ENCODE peak calls at places on chromosomes 6 and 20, in seven cellular contexts. V is H9, A is trophoblast cell, G is H1, Y is mesendoderm, Z is neuronal stem cell, L is IMR-90. U is an unnamed sample.

GRCh38 chr6:1109134-1109533 is 202.8 kb upstream of the FOXQ1 start:
- DNase-seq in V (no peak), A (no peak), G (no peak), Y (no peak), Z (no peak), L (no peak), U (no peak)

GRCh38 chr6:122616877-122617276 is 6.7 kb downstream of the PKIB start:
- DNase-seq in V (no peak), A (no peak), G (no peak), Y (no peak), Z (no peak), L (no peak), U (no peak)

GRCh38 chr6:113953346-113953745 is 17.6 kb downstream of the HDAC2 start:
- DNase-seq in V (no peak), A (no peak), G (no peak), Y (no peak), Z (no peak), L (peak), U (no peak)

GRCh38 chr20:58710481-58711265 is 18.1 kb downstream of the NPEPL1 start:
- DNase-seq in V (peak), A (no peak), G (peak), Y (no peak), Z (no peak), L (no peak), U (no peak)

GRCh38 chr6:46302176-46302575 is 131.4 kb upstream of the ENPP5 start:
- DNase-seq in V (no peak), A (no peak), G (no peak), Y (no peak), Z (no peak), L (no peak), U (no peak)

GRCh38 chr6:151269318-151269995 is 29.7 kb downstream of the AKAP12 start:
- DNase-seq in V (no peak), A (no peak), G (no peak), Y (no peak), Z (no peak), L (peak), U (peak)

GRCh38 chr6:13417431-13417830 is 70.0 kb downstream of the GFOD1 start:
- DNase-seq in V (no peak), A (no peak), G (no peak), Y (no peak), Z (no peak), L (no peak), U (no peak)

GRCh38 chr6:161038229-161039003 is 46.8 kb downstream of the MAP3K4 start:
- DNase-seq in V (no peak), A (peak), G (no peak), Y (no peak), Z (no peak), L (peak), U (peak)

GRCh38 chr20:17505664-17506517 is 25.3 kb downstream of the BFSP1 start:
- DNase-seq in V (no peak), A (peak), G (no peak), Y (peak), Z (no peak), L (peak), U (peak)

GRCh38 chr6:24768361-24768760 is 6.4 kb upstream of the GMNN start:
- DNase-seq in V (no peak), A (no peak), G (no peak), Y (no peak), Z (no peak), L (peak), U (no peak)

GRCh38 chr20:57211949-57212889 is 54.2 kb downstream of the BMP7 start:
- DNase-seq in V (peak), A (peak), G (peak), Y (peak), Z (peak), L (peak), U (peak)

GRCh38 chr6:145147559-145147958 is 587.8 kb downstream of the EPM2A start:
- DNase-seq in V (no peak), A (no peak), G (no peak), Y (no peak), Z (no peak), L (peak), U (peak)

GRCh38 chr6:162442675-162443074 is 284.9 kb downstream of the PRKN start:
- DNase-seq in V (peak), A (no peak), G (peak), Y (peak), Z (peak), L (no peak), U (peak)

GRCh38 chr20:16472045-16472872 is 101.0 kb downstream of the KIF16B start:
- DNase-seq in V (no peak), A (peak), G (no peak), Y (peak), Z (no peak), L (peak), U (peak)

GRCh38 chr20:3003416-3003815 is 40.0 kb upstream of the GNRH2 start:
- DNase-seq in V (no peak), A (no peak), G (no peak), Y (no peak), Z (no peak), L (no peak), U (no peak)

GRCh38 chr6:165515963-165516624 is 146.9 kb downstream of the PDE10A start:
- DNase-seq in V (no peak), A (no peak), G (no peak), Y (no peak), Z (no peak), L (peak), U (peak)

GRCh38 chr20:33211817-33212424 is 5.2 kb upstream of the BPIFA3 start:
- DNase-seq in V (peak), A (peak), G (peak), Y (peak), Z (peak), L (peak), U (peak)

GRCh38 chr20:58622671-58623578 is 28.2 kb upstream of the STX16 start:
- DNase-seq in V (no peak), A (no peak), G (no peak), Y (no peak), Z (no peak), L (peak), U (peak)

GRCh38 chr6:167529684-167530335 is 204.9 kb downstream of the TTLL2 start:
- DNase-seq in V (no peak), A (no peak), G (no peak), Y (no peak), Z (no peak), L (no peak), U (no peak)

GRCh38 chr6:11815231-11815630 is 36.6 kb upstream of the ADTRP start:
- DNase-seq in V (no peak), A (peak), G (no peak), Y (no peak), Z (no peak), L (peak), U (peak)

GRCh38 chr6:42370323-42370985 is 81.3 kb downstream of the TRERF1 start:
- DNase-seq in V (no peak), A (no peak), G (no peak), Y (no peak), Z (no peak), L (no peak), U (no peak)

GRCh38 chr6:71268710-71269437 is 19.7 kb upstream of the OGFRL1 start:
- DNase-seq in V (no peak), A (no peak), G (no peak), Y (no peak), Z (no peak), L (no peak), U (no peak)

GRCh38 chr6:106820412-106820852 is 154.1 kb downstream of the CD24 start:
- DNase-seq in V (no peak), A (peak), G (no peak), Y (peak), Z (no peak), L (peak), U (peak)

GRCh38 chr6:119243657-119244056 is 105.9 kb downstream of the MAN1A1 start:
- DNase-seq in V (no peak), A (no peak), G (no peak), Y (no peak), Z (no peak), L (no peak), U (no peak)

GRCh38 chr6:140319209-140319608 is 944.8 kb upstream of the CITED2 start:
- DNase-seq in V (no peak), A (no peak), G (no peak), Y (no peak), Z (no peak), L (peak), U (peak)

GRCh38 chr6:134004714-134005113 is 47.7 kb downstream of the SLC2A12 start:
- DNase-seq in V (no peak), A (no peak), G (no peak), Y (no peak), Z (no peak), L (peak), U (no peak)

GRCh38 chr6:134010400-134010799 is 42.0 kb downstream of the SLC2A12 start:
- DNase-seq in V (no peak), A (no peak), G (no peak), Y (no peak), Z (no peak), L (no peak), U (no peak)

GRCh38 chr6:134005824-134006223 is 46.6 kb downstream of the SLC2A12 start:
- DNase-seq in V (no peak), A (no peak), G (no peak), Y (no peak), Z (no peak), L (no peak), U (no peak)

GRCh38 chr6:134009876-134010275 is 42.5 kb downstream of the SLC2A12 start:
- DNase-seq in V (no peak), A (no peak), G (no peak), Y (no peak), Z (no peak), L (no peak), U (no peak)

GRCh38 chr6:134007077-134007476 is 45.3 kb downstream of the SLC2A12 start:
- DNase-seq in V (no peak), A (no peak), G (no peak), Y (no peak), Z (no peak), L (no peak), U (no peak)
- H2BK120ac ChIP-seq in V (no peak), A (no peak), G (no peak), Y (no peak), Z (peak), L (no peak), U (no peak)

DNA sequence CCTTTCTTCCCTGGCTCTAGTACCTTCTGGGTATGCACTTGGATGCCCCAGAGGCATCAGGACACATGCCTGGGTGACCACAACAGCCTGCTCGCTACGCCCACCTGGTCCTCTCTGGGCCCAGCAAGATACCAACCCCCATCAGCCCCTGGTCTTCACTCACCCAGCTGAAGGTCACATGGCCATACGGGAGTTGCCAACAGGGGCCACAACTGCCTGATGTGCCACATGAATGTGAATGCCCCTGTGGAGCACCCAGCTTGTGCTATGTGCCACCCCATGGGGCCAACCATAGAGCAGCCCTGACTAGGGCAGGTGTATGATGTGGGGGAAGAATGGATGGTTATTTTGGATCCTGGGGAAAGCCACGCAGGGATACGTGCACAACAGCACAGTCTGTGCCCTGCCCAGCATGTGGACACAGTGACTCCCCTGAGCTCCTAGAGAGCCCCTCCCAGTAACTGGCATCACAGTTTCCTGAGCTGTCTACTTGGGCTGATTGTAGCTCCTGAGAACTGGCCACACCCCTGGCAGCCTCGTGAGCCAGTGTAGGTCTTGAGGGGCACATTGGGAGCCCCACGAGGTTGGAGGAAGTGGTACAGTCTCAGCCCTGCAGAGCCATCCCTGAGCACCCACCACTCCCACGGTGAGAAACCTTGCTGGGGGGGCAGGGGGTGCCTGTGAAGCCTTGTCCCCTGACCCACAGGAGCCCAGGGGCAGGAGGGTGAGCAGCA is 10.5 kb upstream of the PCMTD2 start:
- DNase-seq in V (peak), A (no peak), G (no peak), Y (no peak), Z (no peak), L (no peak), U (no peak)
- H2BK5ac ChIP-seq in V (no peak), A (no peak), G (no peak), Y (no peak), Z (no peak), L (no peak), U (no peak)

DNA sequence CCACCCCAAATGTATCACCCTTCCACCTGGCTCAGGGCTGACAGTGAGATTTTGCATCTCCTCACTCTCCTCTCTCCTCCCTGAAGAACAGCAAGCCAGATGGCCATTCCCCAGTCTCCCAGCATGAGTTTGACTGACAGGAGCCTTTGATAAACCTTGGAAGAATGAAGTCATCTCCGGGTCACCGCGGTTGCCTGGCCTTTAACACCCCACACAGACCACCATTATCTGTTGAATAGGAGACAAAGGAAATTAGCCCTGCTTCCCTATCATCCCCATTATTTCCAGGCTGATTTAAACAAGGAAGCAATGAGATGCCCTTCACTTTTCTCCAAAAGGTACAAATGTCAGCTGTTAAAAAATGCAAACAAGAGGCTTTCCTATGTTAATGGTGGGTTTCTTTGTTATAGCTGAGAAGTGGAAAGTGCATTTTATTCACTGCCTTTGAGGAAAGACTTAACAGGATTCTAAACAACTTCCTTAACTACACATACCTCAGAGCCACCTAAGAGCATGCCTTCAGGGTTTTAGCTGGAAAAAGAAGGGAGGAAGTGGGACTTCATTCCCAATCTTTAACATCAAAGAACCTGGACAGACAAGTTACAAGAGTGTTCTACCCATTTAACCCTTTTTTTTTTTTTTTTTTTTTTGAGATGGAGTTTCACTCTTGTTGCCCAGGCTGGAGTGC is 524.7 kb upstream of the ID4 start:
- DNase-seq in V (peak), A (no peak), G (peak), Y (peak), Z (peak), L (no peak), U (no peak)
- H2BK120ac ChIP-seq in V (no peak), A (no peak), G (no peak), Y (no peak), Z (no peak), L (no peak), U (no peak)

DNA sequence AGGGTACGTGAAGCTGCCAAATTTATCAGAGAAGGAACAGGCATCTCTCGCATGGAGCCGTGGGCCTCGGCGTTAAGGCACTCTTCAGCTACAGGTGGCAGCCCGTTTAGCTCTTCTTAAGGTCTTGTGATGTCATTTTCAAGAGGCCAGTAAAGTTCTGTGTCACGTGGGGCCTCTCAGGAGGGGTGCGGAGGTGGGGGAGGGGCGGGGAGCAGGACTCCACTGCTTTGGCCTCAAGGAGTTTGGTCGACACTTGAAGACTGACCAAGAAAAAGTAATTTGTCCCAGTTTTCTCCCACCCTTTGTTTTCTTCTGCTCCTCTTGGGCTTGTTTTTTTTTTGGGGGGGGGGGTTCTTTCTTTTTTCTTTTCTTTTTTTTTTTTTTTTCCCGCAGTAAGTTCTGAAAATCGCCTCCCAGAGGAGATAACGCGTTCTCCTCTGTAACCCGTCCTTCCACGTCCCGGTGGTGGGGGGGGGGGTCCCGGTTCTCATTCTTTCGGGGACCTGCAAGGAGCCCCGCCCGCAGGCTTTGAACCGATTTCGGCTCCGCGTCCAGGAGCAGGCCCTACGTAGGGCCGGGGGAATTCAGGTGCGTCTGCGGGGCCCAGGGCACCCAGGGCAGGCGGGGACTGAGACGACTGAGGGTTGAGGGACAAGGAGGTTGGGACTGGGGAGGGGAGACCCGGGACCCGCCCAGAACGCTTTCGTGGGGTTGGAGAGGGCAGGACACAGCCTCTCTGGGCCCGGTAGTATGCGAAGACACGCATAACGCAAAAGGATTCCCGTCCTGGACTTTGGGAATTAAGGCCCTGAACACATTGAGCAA is 26.0 kb downstream of the GPX6 start:
- DNase-seq in V (peak), A (peak), G (peak), Y (peak), Z (peak), L (peak), U (peak)
- H2BK5ac ChIP-seq in V (no peak), A (peak), G (no peak), Y (no peak), Z (no peak), L (no peak), U (no peak)

GRCh38 chr20:64000906-64001305 is 20.0 kb downstream of the PRPF6 start:
- DNase-seq in V (no peak), A (no peak), G (no peak), Y (no peak), Z (no peak), L (no peak), U (no peak)

GRCh38 chr20:64006490-64006889 is 25.6 kb downstream of the PRPF6 start:
- DNase-seq in V (no peak), A (no peak), G (no peak), Y (no peak), Z (no peak), L (no peak), U (no peak)

GRCh38 chr20:64003970-64004725 is 23.2 kb downstream of the PRPF6 start:
- DNase-seq in V (no peak), A (no peak), G (no peak), Y (no peak), Z (no peak), L (no peak), U (no peak)

GRCh38 chr20:64005394-64005793 is 24.5 kb downstream of the PRPF6 start:
- DNase-seq in V (no peak), A (no peak), G (no peak), Y (no peak), Z (no peak), L (peak), U (peak)

DNA sequence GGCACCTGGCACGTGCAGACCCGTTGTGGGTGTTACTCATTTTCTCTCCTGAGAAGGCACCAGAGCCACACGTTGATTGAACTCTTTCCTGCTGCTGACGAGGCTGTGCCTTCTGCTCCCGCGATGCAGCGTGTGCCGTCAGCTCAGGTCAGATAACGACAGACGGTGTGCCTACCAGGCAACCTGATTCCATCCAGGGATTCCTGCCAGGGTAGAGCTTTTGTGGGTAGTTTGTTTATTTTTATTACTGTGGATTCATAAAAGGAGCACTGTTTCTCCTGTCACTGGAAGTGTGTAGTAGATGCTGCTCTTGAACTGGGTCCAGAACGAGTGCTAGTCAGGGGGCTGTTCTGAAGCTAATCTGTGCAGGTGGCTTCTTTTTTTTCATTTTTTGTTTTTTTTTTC is 20.7 kb downstream of the PRPF6 start:
- DNase-seq in V (no peak), A (no peak), G (no peak), Y (no peak), Z (no peak), L (peak), U (no peak)
- H2BK120ac ChIP-seq in V (no peak), A (no peak), G (no peak), Y (no peak), Z (no peak), L (no peak), U (no peak)

GRCh38 chr6:43391448-43392031 is 22.1 kb upstream of the ZNF318 start:
- DNase-seq in V (no peak), A (no peak), G (no peak), Y (no peak), Z (no peak), L (no peak), U (peak)

GRCh38 chr6:43389713-43390265 is 20.3 kb upstream of the ZNF318 start:
- DNase-seq in V (no peak), A (no peak), G (no peak), Y (no peak), Z (no peak), L (no peak), U (no peak)

GRCh38 chr6:43383021-43383667 is 13.7 kb upstream of the ZNF318 start:
- DNase-seq in V (no peak), A (no peak), G (no peak), Y (no peak), Z (no peak), L (peak), U (no peak)

GRCh38 chr6:43386492-43386891 is 17.0 kb upstream of the ZNF318 start:
- DNase-seq in V (no peak), A (no peak), G (no peak), Y (no peak), Z (no peak), L (peak), U (no peak)
- H2BK5ac ChIP-seq in V (no peak), A (no peak), G (no peak), Y (no peak), Z (no peak), L (no peak), U (no peak)

GRCh38 chr6:129140571-129140970 is 257.6 kb downstream of the LAMA2 start:
- DNase-seq in V (no peak), A (no peak), G (no peak), Y (no peak), Z (no peak), L (peak), U (no peak)
- H2BK120ac ChIP-seq in V (no peak), A (no peak), G (no peak), Y (no peak), Z (no peak), L (no peak), U (no peak)

DNA sequence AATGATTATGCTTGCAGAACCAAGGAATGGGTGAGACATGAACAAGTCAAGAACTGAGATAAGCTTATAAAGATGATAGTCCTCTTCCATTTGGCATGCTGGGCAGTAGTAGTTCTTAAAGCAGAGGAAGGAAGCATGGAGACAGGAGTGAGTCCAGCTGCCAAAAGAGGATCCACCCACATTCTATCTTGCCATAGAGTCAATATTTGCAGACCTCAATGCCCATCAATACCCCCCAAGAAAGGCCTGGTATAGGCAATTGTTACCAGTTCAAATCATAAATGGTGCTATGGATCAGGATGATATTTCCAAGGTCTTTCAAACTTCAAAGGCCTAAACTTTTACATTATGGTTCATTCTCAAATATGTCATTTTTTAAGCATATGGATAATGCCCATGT is 4.8 kb downstream of the ARHGAP18 start:
- DNase-seq in V (no peak), A (no peak), G (no peak), Y (no peak), Z (no peak), L (no peak), U (no peak)
- H2BK5ac ChIP-seq in V (no peak), A (no peak), G (no peak), Y (no peak), Z (no peak), L (no peak), U (no peak)

U was measured in mesenchymal stem cell.